ENCODE peak calls at places on chromosome 21, in four cellular contexts. P, C, F and R are unnamed samples.

GRCh38 chr21:39345440-39345839 is 3.4 kb downstream of the HMGN1 start:
- DNase-seq in P (peak; percentile 17), C (no peak), F (no peak), R (no peak)

GRCh38 chr21:28215214-28215954 is 777.3 kb downstream of the LTN1 start:
- DNase-seq in P (no peak), C (peak; percentile 78), F (no peak), R (no peak)

GRCh38 chr21:25453524-25453923 is 153.8 kb downstream of the MRPL39 start:
- DNase-seq in P (no peak), C (no peak), F (no peak), R (no peak)

GRCh38 chr21:31929548-31929947 is 56.7 kb downstream of the HUNK start:
- DNase-seq in P (no peak), C (no peak), F (no peak), R (no peak)

GRCh38 chr21:45410865-45411809 is 6.2 kb downstream of the COL18A1 start:
- DNase-seq in P (no peak), C (peak; percentile 68), F (no peak), R (no peak)

GRCh38 chr21:28773036-28773435 is 219.6 kb downstream of the LTN1 start:
- DNase-seq in P (peak; percentile 76), C (no peak), F (no peak), R (no peak)

GRCh38 chr21:39444406-39445145 is 1.0 kb downstream of the LCA5L start:
- DNase-seq in P (peak; percentile 29), C (peak; percentile 49), F (no peak), R (no peak)

GRCh38 chr21:37240978-37241377 is 26.2 kb downstream of the VPS26C start:
- DNase-seq in P (no peak), C (no peak), F (no peak), R (no peak)

GRCh38 chr21:45404726-45405270 is at the start of gene COL18A1:
- DNase-seq in P (no peak), C (peak; percentile 58), F (no peak), R (no peak)

GRCh38 chr21:43325036-43325435 is 101.9 kb downstream of the SIK1 start:
- DNase-seq in P (no peak), C (no peak), F (no peak), R (no peak)

GRCh38 chr21:46500224-46500861 is 41.7 kb downstream of the DIP2A start:
- DNase-seq in P (no peak), C (peak; percentile 50), F (no peak), R (no peak)

GRCh38 chr21:35273331-35273730 is 224.2 kb upstream of the RUNX1 start:
- DNase-seq in P (no peak), C (no peak), F (no peak), R (peak; percentile 54)

GRCh38 chr21:45299864-45300785 is 12.4 kb upstream of the POFUT2 start:
- DNase-seq in P (no peak), C (peak; percentile 98), F (no peak), R (no peak)

GRCh38 chr21:38800924-38801744 is 4.6 kb upstream of the ETS2 start:
- DNase-seq in P (no peak), C (no peak), F (no peak), R (no peak)

GRCh38 chr21:42992943-42993712 is 18.8 kb downstream of the PKNOX1 start:
- DNase-seq in P (no peak), C (no peak), F (no peak), R (no peak)

GRCh38 chr21:44329086-44329889 is 9.9 kb downstream of the CFAP410 start:
- DNase-seq in P (no peak), C (no peak), F (no peak), R (no peak)

GRCh38 chr21:42731264-42732032 is 78.0 kb downstream of the PDE9A start:
- DNase-seq in P (no peak), C (peak; percentile 13), F (no peak), R (no peak)

GRCh38 chr21:34335316-34335715 is 28.5 kb upstream of the KCNE2 start:
- DNase-seq in P (no peak), C (no peak), F (no peak), R (peak; percentile 68)

GRCh38 chr21:25903599-25903998 is 168.8 kb downstream of the GABPA start:
- DNase-seq in P (no peak), C (no peak), F (no peak), R (no peak)

GRCh38 chr21:32099812-32100416 is 178.9 kb downstream of the MIS18A start:
- DNase-seq in P (no peak), C (no peak), F (no peak), R (no peak)

GRCh38 chr21:30434033-30434631 is 4.1 kb downstream of the KRTAP13-4 start:
- DNase-seq in P (peak; percentile 2), C (no peak), F (peak; percentile 25), R (no peak)

GRCh38 chr21:46195595-46196195 is 11.4 kb upstream of the SPATC1L start:
- DNase-seq in P (no peak), C (no peak), F (no peak), R (no peak)

GRCh38 chr21:44958471-44959191 is 18.8 kb downstream of the SLX9 start:
- DNase-seq in P (no peak), C (peak; percentile 97), F (no peak), R (no peak)